ENCODE peak calls at places on chromosomes 2 and 18, in four cellular contexts. E is foreskin fibroblast, Q is heart right ventricle, W is ascending aorta. V is an unnamed sample.
A peak's percentile ranks its signal among the peaks of the same experiment; 100 is the strongest.

GRCh38 chr2:23918837-23919489 is 8.0 kb downstream of the ATAD2B start:
- DNase-seq in E (peak; percentile 9), Q (no peak), W (no peak), V (no peak)

GRCh38 chr2:209411718-209412117 is 12.1 kb upstream of the MAP2 start:
- DNase-seq in E (no peak), Q (no peak), W (no peak), V (no peak)

GRCh38 chr2:231583982-231584381 is 8.7 kb upstream of the TEX44 start:
- DNase-seq in E (no peak), Q (no peak), W (no peak), V (no peak)

GRCh38 chr2:20423376-20423775 is 23.5 kb upstream of the RHOB start:
- DNase-seq in E (peak; percentile 36), Q (no peak), W (no peak), V (no peak)

GRCh38 chr2:283996-284794 is 3.7 kb downstream of the ALKAL2 start:
- DNase-seq in E (peak; percentile 28), Q (no peak), W (no peak), V (no peak)

GRCh38 chr2:218186876-218187649 is 20.3 kb upstream of the CXCR1 start:
- DNase-seq in E (no peak), Q (no peak), W (no peak), V (no peak)

GRCh38 chr2:43399515-43400245 is 173.3 kb upstream of the ZFP36L2 start:
- DNase-seq in E (peak; percentile 79), Q (no peak), W (no peak), V (peak; percentile 78)

GRCh38 chr2:194706179-194706578 is 950.8 kb upstream of the SLC39A10 start:
- DNase-seq in E (peak; percentile 1), Q (no peak), W (no peak), V (no peak)

GRCh38 chr2:8249191-8249590 is 432.7 kb upstream of the ID2 start:
- DNase-seq in E (peak; percentile 24), Q (peak; percentile 33), W (peak; percentile 47), V (no peak)

GRCh38 chr2:132652501-132652900 is 17.5 kb downstream of the LYPD1 start:
- DNase-seq in E (no peak), Q (no peak), W (no peak), V (no peak)

GRCh38 chr18:41700435-41700834 is 254.6 kb upstream of the PIK3C3 start:
- DNase-seq in E (no peak), Q (no peak), W (no peak), V (no peak)

GRCh38 chr2:186728631-186729030 is 34.8 kb downstream of the FAM171B start:
- DNase-seq in E (no peak), Q (no peak), W (no peak), V (no peak)

GRCh38 chr2:157283468-157283867 is 26.0 kb downstream of the GALNT5 start:
- DNase-seq in E (no peak), Q (no peak), W (no peak), V (no peak)

GRCh38 chr2:39568561-39569006 is 97.1 kb upstream of the TMEM178A start:
- DNase-seq in E (peak; percentile 81), Q (no peak), W (no peak), V (peak; percentile 76)

GRCh38 chr2:215361876-215362561 is 50.2 kb downstream of the ATIC start:
- DNase-seq in E (peak; percentile 24), Q (no peak), W (no peak), V (no peak)

GRCh38 chr18:48804856-48805610 is 145.7 kb downstream of the SMAD7 start:
- DNase-seq in E (no peak), Q (no peak), W (no peak), V (no peak)

GRCh38 chr2:16285813-16286510 is 345.6 kb downstream of the MYCN start:
- DNase-seq in E (no peak), Q (no peak), W (no peak), V (no peak)

GRCh38 chr2:213065583-213066444 is 85.6 kb downstream of the IKZF2 start:
- DNase-seq in E (peak; percentile 46), Q (peak; percentile 29), W (no peak), V (no peak)

DNA sequence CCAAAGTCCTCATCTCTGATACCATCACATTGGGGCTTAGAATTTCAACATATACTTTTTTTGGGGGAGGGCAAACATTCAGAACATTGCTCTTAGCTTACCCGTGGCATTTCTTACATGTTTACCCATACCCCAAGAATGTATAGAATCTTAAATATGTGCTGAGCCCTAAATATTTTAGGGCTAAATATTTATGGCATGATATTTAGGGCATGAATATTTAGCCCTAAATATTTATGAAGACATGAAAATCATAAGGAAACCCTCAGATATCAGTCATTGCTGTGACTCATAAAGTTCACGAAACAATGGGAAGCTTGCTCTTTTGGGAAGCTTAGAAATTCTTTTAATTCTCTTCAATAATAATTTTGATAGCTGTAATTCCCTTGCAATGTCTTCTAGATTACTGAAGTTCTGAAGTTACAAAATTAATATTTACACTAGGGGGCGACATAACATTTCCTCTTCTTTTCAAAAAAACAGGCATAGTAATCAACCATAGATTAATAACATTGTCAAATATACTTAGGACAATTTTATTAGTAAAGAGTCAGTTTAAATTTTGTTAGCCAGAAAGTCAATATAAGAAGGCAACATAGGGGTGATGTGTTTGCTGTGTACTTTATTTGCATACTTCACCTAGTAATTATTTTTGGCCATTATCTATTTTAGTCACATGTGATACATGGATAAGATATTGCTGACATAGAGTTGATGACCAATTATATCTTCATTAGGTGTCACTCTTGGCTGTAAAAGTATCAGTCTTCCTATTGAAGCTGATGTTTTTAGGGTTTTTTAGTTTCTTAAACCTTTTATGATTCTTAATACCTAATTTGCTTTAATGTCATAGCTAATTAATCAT is 13.1 kb downstream of the ZNF804A start:
- DNase-seq in E (peak; percentile 49), Q (no peak), W (no peak), V (no peak)
- TF ChIP-seq CTCF in E (peak; percentile 18), Q (peak; percentile 30), W (no peak), V (peak; percentile 14)

DNA sequence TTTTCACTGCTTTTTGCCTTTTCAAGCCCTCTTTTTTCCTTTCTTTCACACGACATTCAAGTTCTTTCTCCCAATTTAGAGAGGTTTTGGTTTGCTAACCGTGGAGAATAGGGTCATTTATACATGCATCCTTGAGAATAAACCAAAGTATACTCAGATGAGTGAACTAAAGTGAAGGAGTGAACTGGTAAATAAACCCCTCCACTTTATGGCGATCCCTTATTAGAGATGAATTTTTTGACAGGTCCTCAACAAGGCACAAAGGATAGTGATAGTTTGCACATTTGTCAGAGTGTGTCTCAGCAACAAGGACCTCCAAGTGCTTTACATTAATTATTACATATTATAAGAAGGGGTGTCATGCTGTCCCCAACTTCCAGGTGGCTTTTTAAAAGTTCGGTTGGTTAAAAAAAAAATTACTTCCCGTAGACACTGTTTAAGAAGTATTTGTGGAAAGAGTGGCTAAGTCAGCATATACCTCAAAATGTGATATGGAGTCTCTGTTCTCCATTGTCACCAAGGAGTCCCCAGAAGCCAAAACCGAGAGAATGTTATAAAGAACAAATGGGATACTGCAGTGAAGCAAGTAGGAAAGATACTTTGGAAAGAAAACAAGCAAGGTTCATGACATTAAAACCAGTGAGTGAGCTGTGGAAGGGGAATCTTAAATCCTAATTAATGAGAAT is 1.7 kb upstream of the SLC40A1 start:
- DNase-seq in E (no peak), Q (no peak), W (no peak), V (no peak)
- H3K4me3 ChIP-seq in E (no peak overlapping the region), Q (no peak overlapping the region), W (peak overlapping the region; percentile 87), V (no peak overlapping the region)

GRCh38 chr2:62941413-62941812 is 109.2 kb upstream of the OTX1 start:
- DNase-seq in E (no peak), Q (no peak), W (no peak), V (no peak)
- TF ChIP-seq CTCF in E (no peak), Q (no peak), W (no peak), V (no peak)

DNA sequence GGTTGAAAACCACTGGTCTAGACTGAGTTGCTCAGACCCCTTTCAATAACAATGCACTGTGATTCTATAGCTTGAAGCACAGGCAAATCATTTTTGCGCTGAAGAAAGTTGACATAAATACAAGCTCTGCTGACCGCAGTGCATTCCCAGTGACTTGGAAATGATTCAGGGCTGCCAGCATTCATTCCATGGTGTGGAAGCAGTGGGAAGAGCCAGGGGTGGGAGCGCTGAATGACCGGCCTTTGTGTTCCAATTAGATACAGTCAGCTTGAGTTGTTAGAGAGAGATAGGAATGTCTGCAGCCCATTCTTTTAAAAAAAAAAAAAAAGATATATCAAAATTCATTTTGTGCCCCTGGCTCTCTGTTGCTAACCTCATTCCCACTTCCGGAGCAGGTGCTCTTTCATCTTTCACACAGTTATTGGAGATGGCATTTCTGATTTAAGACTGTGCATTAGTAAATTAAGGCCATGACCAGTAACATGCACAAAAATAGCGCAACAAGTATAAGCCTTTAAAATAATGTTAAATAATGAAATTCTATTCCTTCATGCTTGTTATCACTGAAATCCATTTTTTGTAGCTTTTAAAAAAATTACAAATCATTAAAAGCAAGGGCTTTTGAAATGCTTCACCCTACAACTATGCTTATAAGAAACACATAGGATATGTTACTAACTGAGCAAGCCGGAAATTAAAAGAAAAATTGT is 59.4 kb upstream of the CTLA4 start:
- DNase-seq in E (peak; percentile 97), Q (no peak), W (no peak), V (no peak)
- H3K4me3 ChIP-seq in E (no peak overlapping the region), Q (no peak overlapping the region), W (no peak overlapping the region), V (no peak overlapping the region)

GRCh38 chr2:166419616-166419934 is 43.8 kb upstream of the SCN9A start:
- DNase-seq in E (peak; percentile 73), Q (no peak), W (no peak), V (no peak)
- TF ChIP-seq CTCF in E (peak; percentile 38), Q (peak; percentile 10), W (no peak), V (peak; percentile 25)

GRCh38 chr2:176130153-176130916 is 830 bp downstream of the HOXD8 start:
- DNase-seq in E (peak; percentile 66), Q (no peak), W (no peak), V (no peak)

GRCh38 chr2:176132397-176133086 is 3.0 kb downstream of the HOXD8 start:
- DNase-seq in E (peak; percentile 35), Q (no peak), W (no peak), V (no peak)

GRCh38 chr2:176129825-176130152 is 284 bp downstream of the HOXD8 start:
- DNase-seq in E (no peak), Q (no peak), W (no peak), V (no peak)

GRCh38 chr2:176131617-176132396 is 2.3 kb downstream of the HOXD8 start:
- DNase-seq in E (no peak), Q (no peak), W (no peak), V (no peak)

DNA sequence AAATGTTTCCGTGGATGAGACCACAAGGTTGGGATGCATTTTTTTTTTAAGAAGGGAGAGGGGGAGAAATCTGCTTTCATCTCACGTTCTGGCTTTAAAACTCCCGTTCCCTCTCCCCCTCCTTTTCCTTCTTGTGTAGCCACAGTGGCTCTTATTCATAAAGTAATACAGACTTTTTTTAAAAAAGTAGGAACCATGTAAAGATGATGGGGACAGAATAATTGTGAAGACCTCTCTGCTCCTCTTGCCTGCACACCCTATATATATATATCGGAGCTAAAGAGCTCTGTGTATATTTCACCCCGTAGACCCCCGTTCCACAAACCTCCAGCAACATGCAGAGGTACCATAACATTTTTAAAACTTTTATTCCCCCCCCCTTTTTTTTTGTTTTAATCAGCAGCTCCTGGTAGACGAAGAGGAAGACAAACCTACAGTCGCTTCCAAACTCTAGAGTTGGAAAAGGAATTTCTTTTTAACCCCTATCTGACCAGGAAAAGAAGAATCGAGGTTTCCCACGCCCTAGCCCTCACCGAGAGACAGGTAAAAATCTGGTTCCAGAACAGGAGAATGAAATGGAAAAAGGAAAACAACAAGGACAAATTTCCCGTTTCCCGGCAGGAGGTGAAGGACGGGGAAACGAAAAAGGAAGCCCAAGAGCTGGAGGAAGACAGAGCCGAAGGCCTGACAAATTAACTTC is 1.6 kb downstream of the HOXD8 start:
- DNase-seq in E (no peak), Q (no peak), W (no peak), V (no peak)
- H3K4me3 ChIP-seq in E (peak overlapping the region; percentile 49), Q (peak overlapping the region; percentile 46), W (peak overlapping the region; percentile 88), V (no peak overlapping the region)

V was measured in HFF-Myc.